ENCODE peak calls at places on chromosome 2, in four cellular contexts. E is colonic mucosa, N is sigmoid colon, V is uterus. L is an unnamed sample.

GRCh38 chr2:12451726-12452125 is 265.0 kb upstream of the TRIB2 start:
- DNase-seq in E (no peak), N (no peak), V (no peak), L (no peak)

GRCh38 chr2:15112216-15112615 is 448.9 kb downstream of the NBAS start:
- DNase-seq in E (no peak), N (no peak), V (no peak), L (no peak)

GRCh38 chr2:83368916-83369315 is 1090.2 kb downstream of the SUCLG1 start:
- DNase-seq in E (no peak), N (no peak), V (no peak), L (no peak)

GRCh38 chr2:26581991-26582842 is 58.9 kb downstream of the CIB4 start:
- DNase-seq in E (no peak), N (peak; percentile 44), V (no peak), L (no peak)

GRCh38 chr2:167990062-167990461 is 257.3 kb downstream of the STK39 start:
- DNase-seq in E (no peak), N (no peak), V (no peak), L (no peak)

GRCh38 chr2:12897181-12897580 is 180.4 kb downstream of the TRIB2 start:
- DNase-seq in E (no peak), N (no peak), V (no peak), L (no peak)

GRCh38 chr2:172710584-172711024 is 25.0 kb upstream of the RAPGEF4 start:
- DNase-seq in E (peak; percentile 54), N (no peak), V (peak; percentile 37), L (peak; percentile 35)

GRCh38 chr2:99636432-99637034 is 146.7 kb upstream of the REV1 start:
- DNase-seq in E (peak; percentile 28), N (peak; percentile 87), V (peak; percentile 94), L (peak; percentile 92)

GRCh38 chr2:227871375-227871788 is at the start of gene DAW1:
- DNase-seq in E (peak; percentile 65), N (no peak), V (no peak), L (peak; percentile 38)

GRCh38 chr2:130353291-130354134 is 2.3 kb upstream of the PTPN18 start:
- DNase-seq in E (no peak), N (peak; percentile 54), V (no peak), L (no peak)

GRCh38 chr2:172792711-172793110 is 57.1 kb downstream of the RAPGEF4 start:
- DNase-seq in E (no peak), N (no peak), V (no peak), L (no peak)

GRCh38 chr2:135948642-135949355 is 36.6 kb downstream of the DARS1 start:
- DNase-seq in E (no peak), N (no peak), V (no peak), L (no peak)

GRCh38 chr2:236769981-236770671 is 200.5 kb downstream of the ACKR3 start:
- DNase-seq in E (no peak), N (no peak), V (no peak), L (no peak)

GRCh38 chr2:172878260-172878659 is 142.6 kb downstream of the RAPGEF4 start:
- DNase-seq in E (no peak), N (no peak), V (no peak), L (no peak)

GRCh38 chr2:236287656-236288055 is 23.4 kb upstream of the ASB18 start:
- DNase-seq in E (no peak), N (no peak), V (no peak), L (no peak)

GRCh38 chr2:225274751-225275150 is 124.8 kb upstream of the NYAP2 start:
- DNase-seq in E (no peak), N (no peak), V (no peak), L (no peak)

GRCh38 chr2:10338242-10339188 is 35.8 kb downstream of the HPCAL1 start:
- DNase-seq in E (no peak), N (no peak), V (no peak), L (no peak)

GRCh38 chr2:123839326-123839725 is 185.8 kb upstream of the CNTNAP5 start:
- DNase-seq in E (no peak), N (no peak), V (no peak), L (no peak)

GRCh38 chr2:157394928-157395327 is 49.0 kb downstream of the CYTIP start:
- DNase-seq in E (no peak), N (no peak), V (no peak), L (no peak)

GRCh38 chr2:241897231-241897916 is 27.8 kb downstream of the RTP5 start:
- DNase-seq in E (no peak), N (no peak), V (no peak), L (peak; percentile 15)

GRCh38 chr2:165950438-165950837 is 3.1 kb downstream of the TTC21B start:
- DNase-seq in E (no peak), N (no peak), V (no peak), L (no peak)

GRCh38 chr2:42142476-42143184 is 26.5 kb upstream of the EML4 start:
- DNase-seq in E (no peak), N (no peak), V (no peak), L (no peak)

GRCh38 chr2:35973132-35973736 is 382.3 kb upstream of the CRIM1 start:
- DNase-seq in E (no peak), N (no peak), V (no peak), L (no peak)

GRCh38 chr2:195984951-195985726 is 83.5 kb downstream of the DNAH7 start:
- DNase-seq in E (no peak), N (no peak), V (no peak), L (no peak)

GRCh38 chr2:68469935-68470334 is 2.5 kb downstream of the APLF start:
- DNase-seq in E (no peak), N (no peak), V (no peak), L (no peak)

GRCh38 chr2:160912276-160912675 is 248.0 kb upstream of the TANK start:
- DNase-seq in E (no peak), N (no peak), V (no peak), L (no peak)

GRCh38 chr2:24365051-24365450 is 4.7 kb upstream of the ITSN2 start:
- DNase-seq in E (peak; percentile 90), N (peak; percentile 85), V (peak; percentile 47), L (peak; percentile 90)

GRCh38 chr2:16755377-16755776 is 89.7 kb upstream of the CYRIA start:
- DNase-seq in E (no peak), N (peak; percentile 67), V (peak; percentile 52), L (no peak)

GRCh38 chr2:55148269-55148668 is 83.8 kb downstream of the CLHC1 start:
- DNase-seq in E (no peak), N (no peak), V (no peak), L (no peak)

GRCh38 chr2:9311488-9311887 is 104.9 kb downstream of the ASAP2 start:
- DNase-seq in E (no peak), N (peak; percentile 91), V (peak; percentile 69), L (peak; percentile 70)

GRCh38 chr2:71223767-71224333 is 3.1 kb downstream of the PAIP2B start:
- DNase-seq in E (peak; percentile 43), N (peak; percentile 80), V (peak; percentile 19), L (peak; percentile 84)

GRCh38 chr2:28627722-28628480 is 123.7 kb upstream of the PPP1CB start:
- DNase-seq in E (no peak), N (peak; percentile 80), V (peak; percentile 64), L (peak; percentile 70)

GRCh38 chr2:108129636-108130035 is 110.1 kb upstream of the SULT1C3 start:
- DNase-seq in E (no peak), N (no peak), V (no peak), L (no peak)

GRCh38 chr2:146312899-146313298 is 1531.9 kb upstream of the ACVR2A start:
- DNase-seq in E (no peak), N (no peak), V (no peak), L (no peak)

GRCh38 chr2:176088048-176088936 is 4.2 kb upstream of the HOXD13 start:
- DNase-seq in E (peak; percentile 66), N (no peak), V (peak; percentile 51), L (peak; percentile 77)

GRCh38 chr2:10326151-10326616 is 23.5 kb downstream of the HPCAL1 start:
- DNase-seq in E (no peak), N (no peak), V (no peak), L (no peak)

GRCh38 chr2:160666019-160666676 is 172.5 kb upstream of the RBMS1 start:
- DNase-seq in E (no peak), N (no peak), V (no peak), L (no peak)

GRCh38 chr2:85712849-85713612 is 18.9 kb downstream of the GNLY start:
- DNase-seq in E (no peak), N (no peak), V (no peak), L (no peak)

GRCh38 chr2:233059797-233060499 is at the start of gene INPP5D:
- DNase-seq in E (peak; percentile 53), N (peak; percentile 70), V (no peak), L (peak; percentile 73)
- H3K4me3 ChIP-seq in E (peak within 1 kb of the TSS; percentile 40), N (peak within 1 kb of the TSS; percentile 2), V (peak within 1 kb of the TSS; percentile 19), L (peak within 1 kb of the TSS; percentile 46)

DNA sequence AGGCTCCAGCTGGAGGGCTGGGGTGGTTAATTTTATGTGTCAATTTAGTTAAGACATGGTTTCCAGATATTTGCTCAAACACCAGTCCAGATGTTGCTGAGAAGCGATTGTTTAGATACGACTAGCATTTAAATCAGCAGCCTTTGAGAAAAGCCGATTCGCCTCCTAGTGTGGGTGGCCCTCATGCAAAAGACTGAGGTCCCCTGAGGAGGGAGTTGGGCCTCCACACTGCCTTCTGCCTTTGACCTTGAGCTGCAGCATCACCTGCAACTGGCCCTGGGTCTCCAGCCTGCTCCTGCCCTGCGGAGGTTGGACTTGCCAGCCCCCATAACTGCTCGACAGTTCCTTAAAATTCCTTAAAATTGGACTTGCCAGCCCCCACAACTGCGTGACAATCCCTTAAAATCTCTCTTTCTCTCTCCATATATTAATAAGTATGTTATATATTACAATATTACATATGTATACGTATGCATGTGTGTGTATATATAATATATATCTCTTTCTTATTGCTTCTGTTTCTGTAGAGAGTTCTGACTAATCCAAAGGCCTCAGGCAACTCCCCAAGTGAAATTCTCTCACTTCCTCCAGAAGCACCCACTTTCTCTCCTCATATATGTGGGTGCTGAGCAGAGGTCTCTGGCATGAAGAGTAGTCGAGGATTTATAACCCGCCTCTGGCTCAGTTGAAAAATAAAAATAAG is 14.4 kb downstream of the FBLN7 start:
- DNase-seq in E (no peak), N (no peak), V (no peak), L (no peak)
- H3K27ac ChIP-seq in E (no peak overlapping the region), N (no peak overlapping the region), V (peak overlapping the region; percentile 73), L (no peak overlapping the region)

GRCh38 chr2:230758566-230759480 is 46.2 kb downstream of the CAB39 start:
- DNase-seq in E (no peak), N (no peak), V (no peak), L (no peak)
- H3K4me3 ChIP-seq in E (no peak overlapping the region), N (no peak overlapping the region), V (no peak overlapping the region), L (no peak overlapping the region)

GRCh38 chr2:40034801-40035200 is 255.7 kb upstream of the THUMPD2 start:
- DNase-seq in E (no peak), N (no peak), V (no peak), L (no peak)

GRCh38 chr2:40038646-40039045 is 259.6 kb upstream of the THUMPD2 start:
- DNase-seq in E (no peak), N (no peak), V (no peak), L (no peak)

GRCh38 chr2:40037303-40037702 is 258.2 kb upstream of the THUMPD2 start:
- DNase-seq in E (no peak), N (no peak), V (no peak), L (no peak)

GRCh38 chr2:40034198-40034597 is 255.1 kb upstream of the THUMPD2 start:
- DNase-seq in E (no peak), N (no peak), V (no peak), L (no peak)

DNA sequence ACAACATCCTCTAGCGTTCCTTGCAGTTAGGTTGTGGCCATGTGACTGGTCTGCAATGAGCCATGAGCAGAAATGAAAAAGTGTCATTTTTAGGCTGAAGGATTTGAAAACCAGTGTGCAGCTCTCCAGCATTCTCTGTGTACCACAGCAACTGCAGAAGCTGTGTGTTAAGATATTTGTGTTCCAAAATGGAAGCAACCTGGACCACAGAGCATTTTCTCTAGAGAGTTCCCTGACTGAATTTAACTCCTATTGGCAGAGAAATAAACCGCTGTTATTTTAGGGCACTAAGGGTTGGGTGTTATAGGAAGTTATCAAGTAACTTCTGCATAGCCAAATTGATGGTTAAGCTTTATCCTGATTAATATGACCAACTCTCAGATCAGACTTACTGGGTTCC is 257.2 kb upstream of the THUMPD2 start:
- DNase-seq in E (no peak), N (no peak), V (no peak), L (no peak)
- H3K27ac ChIP-seq in E (no peak overlapping the region), N (no peak overlapping the region), V (no peak overlapping the region), L (no peak overlapping the region)